ENCODE peak calls at places on chromosomes 4 and X, in five cellular contexts. Y is pancreas; X is cardiac muscle cell; C is effector memory CD4-positive, alpha-beta T cell; J is vagina. T is an unnamed sample.

GRCh38 chrX:80812176-80812575 is 2.5 kb upstream of the BRWD3 start:
- DNase-seq in Y (no peak), X (peak; percentile 44), C (no peak), J (no peak), T (peak; percentile 43)

GRCh38 chrX:133792198-133792953 is 193.0 kb downstream of the GPC3 start:
- DNase-seq in Y (peak; percentile 76), X (peak; percentile 87), C (peak; percentile 22), J (no peak), T (peak; percentile 64)

GRCh38 chr4:128298852-128299251 is 11.2 kb upstream of the PGRMC2 start:
- DNase-seq in Y (no peak), X (no peak), C (no peak), J (no peak), T (peak; percentile 10)

GRCh38 chrX:109843963-109844751 is 111.1 kb upstream of the ACSL4 start:
- DNase-seq in Y (no peak), X (peak; percentile 47), C (no peak), J (no peak), T (no peak)

GRCh38 chr4:156336516-156336915 is 382.9 kb upstream of the CTSO start:
- DNase-seq in Y (no peak), X (no peak), C (no peak), J (no peak), T (no peak)

GRCh38 chr4:108119199-108119800 is 49.4 kb downstream of the LEF1 start:
- DNase-seq in Y (no peak), X (no peak), C (no peak), J (no peak), T (peak; percentile 66)

GRCh38 chr4:31657859-31658258 is 937.7 kb downstream of the PCDH7 start:
- DNase-seq in Y (no peak), X (no peak), C (no peak), J (no peak), T (no peak)

GRCh38 chr4:146545102-146545501 is 23.4 kb upstream of the SLC10A7 start:
- DNase-seq in Y (no peak), X (peak; percentile 21), C (no peak), J (no peak), T (no peak)

GRCh38 chr4:76028242-76028859 is 5.1 kb upstream of the CXCL10 start:
- DNase-seq in Y (no peak), X (no peak), C (no peak), J (no peak), T (peak; percentile 4)

GRCh38 chr4:8917321-8917811 is 45.7 kb upstream of the HMX1 start:
- DNase-seq in Y (no peak), X (no peak), C (no peak), J (peak; percentile 18), T (no peak)

GRCh38 chrX:19557816-19558215 is 42.5 kb upstream of the MAP3K15 start:
- DNase-seq in Y (no peak), X (no peak), C (no peak), J (no peak), T (no peak)

GRCh38 chr4:140116442-140117104 is 37.4 kb downstream of the MAML3 start:
- DNase-seq in Y (no peak), X (no peak), C (no peak), J (no peak), T (no peak)

GRCh38 chr4:121784975-121785374 is 16.1 kb upstream of the EXOSC9 start:
- DNase-seq in Y (no peak), X (no peak), C (no peak), J (no peak), T (no peak)

GRCh38 chr4:89305028-89305427 is 2.6 kb downstream of the GPRIN3 start:
- DNase-seq in Y (no peak), X (no peak), C (no peak), J (no peak), T (no peak)

GRCh38 chr4:25937801-25938200 is 23.8 kb downstream of the SMIM20 start:
- DNase-seq in Y (no peak), X (no peak), C (no peak), J (no peak), T (no peak)

GRCh38 chr4:54400802-54401201 is 171.7 kb downstream of the PDGFRA start:
- DNase-seq in Y (no peak), X (no peak), C (no peak), J (no peak), T (no peak)

GRCh38 chr4:3304831-3305609 is 12.2 kb downstream of the RGS12 start:
- DNase-seq in Y (no peak), X (peak; percentile 39), C (no peak), J (no peak), T (no peak)

GRCh38 chr4:183541081-183542045 is 36.5 kb downstream of the ING2 start:
- DNase-seq in Y (no peak), X (peak; percentile 49), C (no peak), J (no peak), T (no peak)

GRCh38 chr4:113539408-113539807 is 222.1 kb downstream of the CAMK2D start:
- DNase-seq in Y (no peak), X (no peak), C (no peak), J (no peak), T (no peak)

GRCh38 chr4:142347241-142347640 is 498.9 kb downstream of the INPP4B start:
- DNase-seq in Y (no peak), X (peak; percentile 50), C (no peak), J (no peak), T (no peak)

GRCh38 chr4:89136525-89136924 is 25.2 kb downstream of the TIGD2 start:
- DNase-seq in Y (no peak), X (no peak), C (no peak), J (no peak), T (no peak)

GRCh38 chr4:183261953-183262775 is 57.9 kb downstream of the CLDN22 start:
- DNase-seq in Y (peak; percentile 82), X (peak; percentile 87), C (peak; percentile 58), J (no peak), T (peak; percentile 51)

GRCh38 chr4:88134536-88135361 is 23.7 kb downstream of the ABCG2 start:
- DNase-seq in Y (no peak), X (no peak), C (no peak), J (no peak), T (no peak)

GRCh38 chr4:88136249-88136648 is 22.2 kb downstream of the ABCG2 start:
- DNase-seq in Y (no peak), X (peak; percentile 36), C (no peak), J (no peak), T (no peak)

GRCh38 chr4:88130003-88130402 is 28.4 kb downstream of the ABCG2 start:
- DNase-seq in Y (no peak), X (no peak), C (no peak), J (no peak), T (no peak)

GRCh38 chr4:88135362-88135663 is 23.1 kb downstream of the ABCG2 start:
- DNase-seq in Y (no peak), X (no peak), C (no peak), J (no peak), T (no peak)

GRCh38 chr4:88130544-88131305 is 27.7 kb downstream of the ABCG2 start:
- DNase-seq in Y (no peak), X (no peak), C (no peak), J (no peak), T (no peak)
- H3K27ac ChIP-seq in Y (no peak overlapping the region), X (no peak overlapping the region), C (no peak overlapping the region), J (no peak overlapping the region), T (no peak overlapping the region)

DNA sequence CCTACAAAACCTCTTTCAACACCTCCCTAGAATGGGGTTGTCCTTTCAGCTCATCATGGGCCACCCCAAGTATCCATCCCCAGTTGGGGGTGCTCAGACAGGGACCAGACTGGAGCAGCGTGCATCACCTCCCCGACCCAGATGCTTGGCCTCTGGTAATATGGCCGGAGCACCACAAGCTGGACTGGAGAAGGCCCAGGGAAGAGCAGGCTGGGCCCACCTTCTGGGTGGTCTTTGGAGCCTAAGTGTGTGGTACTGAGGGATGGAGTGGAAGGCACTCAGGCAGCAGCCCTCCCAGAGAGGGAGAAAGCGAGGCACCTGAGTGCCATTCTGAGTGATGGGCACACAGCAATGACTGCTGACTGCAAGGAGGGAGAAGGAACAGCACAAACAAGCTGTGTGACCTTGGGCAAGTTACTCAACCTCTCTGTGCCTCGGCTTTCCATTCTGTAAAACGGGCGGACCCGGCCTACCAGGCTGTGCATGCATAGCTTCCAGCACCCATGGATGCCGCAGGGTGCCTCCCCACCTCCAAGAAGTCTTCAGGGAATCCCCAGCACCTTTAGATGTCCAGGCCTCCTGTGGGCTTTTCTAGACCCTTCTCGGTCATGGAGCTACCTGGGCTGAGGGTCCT is 228.2 kb downstream of the AFAP1 start:
- DNase-seq in Y (no peak), X (no peak), C (no peak), J (no peak), T (no peak)
- H3K27ac ChIP-seq in Y (no peak overlapping the region), X (no peak overlapping the region), C (no peak overlapping the region), J (no peak overlapping the region), T (no peak overlapping the region)

GRCh38 chr4:81467672-81467964 is 4.1 kb downstream of the RASGEF1B start:
- DNase-seq in Y (no peak), X (no peak), C (no peak), J (no peak), T (no peak)

GRCh38 chr4:81470456-81471327 is 1.0 kb downstream of the RASGEF1B start:
- DNase-seq in Y (peak; percentile 17), X (peak; percentile 45), C (peak; percentile 3), J (no peak), T (peak; percentile 53)

GRCh38 chr4:81471361-81472248 is at the start of gene RASGEF1B:
- DNase-seq in Y (peak; percentile 86), X (peak; percentile 90), C (peak; percentile 87), J (peak; percentile 90), T (peak; percentile 93)

GRCh38 chr4:81468685-81469084 is 3.0 kb downstream of the RASGEF1B start:
- DNase-seq in Y (no peak), X (no peak), C (no peak), J (no peak), T (no peak)

DNA sequence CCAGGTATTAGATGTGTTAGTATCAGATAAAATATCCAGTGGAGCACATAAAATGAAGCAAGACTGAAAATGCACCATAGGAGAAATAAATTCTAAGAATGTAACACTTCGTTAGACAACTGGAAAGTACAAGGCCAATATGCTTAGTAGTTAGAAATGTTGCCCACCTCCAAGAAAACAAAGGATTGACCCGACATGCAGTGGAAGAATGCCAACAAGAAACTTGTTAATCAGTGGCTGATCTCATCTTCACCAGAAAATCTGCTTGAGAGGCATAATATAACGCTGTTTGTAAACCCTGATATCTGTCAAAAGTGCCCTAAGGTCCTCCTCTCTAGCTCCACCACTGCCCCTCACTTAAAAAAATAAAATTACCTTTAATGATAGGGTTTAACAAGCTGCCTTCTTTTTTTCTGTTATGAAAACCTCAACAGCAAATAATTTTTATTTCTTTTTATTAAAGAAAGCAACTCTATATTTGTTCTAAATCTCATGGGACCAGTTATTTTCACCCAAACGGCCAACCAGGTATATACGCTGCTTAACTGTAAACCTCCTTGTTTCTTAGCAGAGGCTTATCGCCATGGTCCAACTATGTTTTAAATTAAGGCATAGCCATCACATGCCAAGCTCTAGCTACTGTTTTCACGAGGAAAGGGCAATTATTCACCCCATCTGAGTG is 1.8 kb downstream of the RASGEF1B start:
- DNase-seq in Y (no peak), X (no peak), C (no peak), J (no peak), T (no peak)
- H3K27ac ChIP-seq in Y (no peak overlapping the region), X (no peak overlapping the region), C (peak overlapping the region; percentile 95), J (peak overlapping the region; percentile 89), T (no peak overlapping the region)

GRCh38 chr4:85684676-85685075 is 209.7 kb downstream of the ARHGAP24 start:
- DNase-seq in Y (no peak), X (no peak), C (no peak), J (no peak), T (no peak)

GRCh38 chr4:85686398-85686797 is 211.4 kb downstream of the ARHGAP24 start:
- DNase-seq in Y (no peak), X (no peak), C (no peak), J (no peak), T (no peak)

GRCh38 chr4:85682391-85682790 is 207.4 kb downstream of the ARHGAP24 start:
- DNase-seq in Y (no peak), X (no peak), C (no peak), J (no peak), T (no peak)

GRCh38 chr4:85677286-85677685 is 202.3 kb downstream of the ARHGAP24 start:
- DNase-seq in Y (no peak), X (no peak), C (no peak), J (no peak), T (no peak)

GRCh38 chr4:85681194-85681803 is 206.3 kb downstream of the ARHGAP24 start:
- DNase-seq in Y (no peak), X (no peak), C (no peak), J (no peak), T (no peak)
- H3K27ac ChIP-seq in Y (no peak overlapping the region), X (no peak overlapping the region), C (no peak overlapping the region), J (no peak overlapping the region), T (no peak overlapping the region)

T was measured in CD4-positive, CD25-positive, alpha-beta regulatory T cell.